ENCODE peak calls at places on chromosomes 11 and 22, in ten cellular contexts. N is Peyer's patch, X is thoracic aorta, G is astrocyte of the cerebellum, L is ovary, P is neural crest cell, F is A549, D is PC-3, W is endothelial cell, M is natural killer cell. Y is an unnamed sample.

GRCh38 chr11:6362185-6362867 is 27.9 kb upstream of the SMPD1 start:
- DNase-seq in X (peak; percentile 90), W (no peak), D (no peak), N (no peak), F (no peak), L (no peak), G (no peak), M (no peak), P (no peak), Y (no peak)

GRCh38 chr11:61598886-61599868 is 18.3 kb upstream of the SYT7 start:
- DNase-seq in X (no peak), N (no peak), G (peak; percentile 11), D (peak; percentile 44), M (no peak), F (no peak), W (no peak), P (no peak), L (peak; percentile 58), Y (no peak)

GRCh38 chr11:99229544-99229943 is 208.8 kb downstream of the CNTN5 start:
- DNase-seq in G (no peak), X (no peak), L (no peak), F (no peak), P (no peak), D (no peak), W (no peak), M (no peak), N (no peak), Y (no peak)

GRCh38 chr11:124793466-124794278 is 6.5 kb downstream of the MSANTD2 start:
- DNase-seq in M (no peak), L (no peak), D (peak; percentile 82), F (peak; percentile 40), X (no peak), N (no peak), P (no peak), W (peak; percentile 35), G (peak; percentile 23), Y (peak; percentile 53)

GRCh38 chr11:45054956-45055355 is 91.5 kb upstream of the PRDM11 start:
- DNase-seq in M (no peak), W (no peak), F (no peak), D (no peak), P (no peak), X (no peak), G (no peak), L (no peak), N (no peak), Y (no peak)

GRCh38 chr11:75195164-75195962 is 44.5 kb downstream of the SLCO2B1 start:
- DNase-seq in W (no peak), M (no peak), P (no peak), G (no peak), L (no peak), X (no peak), D (no peak), F (no peak), N (no peak), Y (no peak)

GRCh38 chr11:128776434-128777284 is 82.8 kb downstream of the FLI1 start:
- DNase-seq in X (no peak), N (no peak), L (peak; percentile 57), W (peak; percentile 49), M (no peak), D (peak; percentile 47), P (peak; percentile 70), G (no peak), F (peak; percentile 41), Y (peak; percentile 65)

GRCh38 chr11:126162286-126163030 is 49.0 kb downstream of the RPUSD4 start:
- DNase-seq in X (no peak), P (no peak), F (no peak), D (no peak), W (no peak), N (no peak), M (no peak), G (no peak), L (no peak), Y (no peak)

GRCh38 chr11:104003491-104003890 is 32.9 kb upstream of the DDI1 start:
- DNase-seq in L (no peak), X (no peak), D (no peak), M (no peak), G (peak; percentile 73), F (no peak), N (no peak), W (no peak), P (no peak), Y (no peak)

GRCh38 chr11:76763573-76764348 is 19.4 kb upstream of the TSKU start:
- DNase-seq in P (no peak), X (no peak), F (no peak), W (no peak), G (peak; percentile 96), L (no peak), M (no peak), N (no peak), D (peak; percentile 47), Y (no peak)

GRCh38 chr22:37053310-37054077 is 2.0 kb downstream of the KCTD17 start:
- DNase-seq in X (no peak), D (no peak), L (no peak), M (no peak), F (no peak), P (no peak), W (no peak), G (no peak), N (no peak), Y (no peak)

DNA sequence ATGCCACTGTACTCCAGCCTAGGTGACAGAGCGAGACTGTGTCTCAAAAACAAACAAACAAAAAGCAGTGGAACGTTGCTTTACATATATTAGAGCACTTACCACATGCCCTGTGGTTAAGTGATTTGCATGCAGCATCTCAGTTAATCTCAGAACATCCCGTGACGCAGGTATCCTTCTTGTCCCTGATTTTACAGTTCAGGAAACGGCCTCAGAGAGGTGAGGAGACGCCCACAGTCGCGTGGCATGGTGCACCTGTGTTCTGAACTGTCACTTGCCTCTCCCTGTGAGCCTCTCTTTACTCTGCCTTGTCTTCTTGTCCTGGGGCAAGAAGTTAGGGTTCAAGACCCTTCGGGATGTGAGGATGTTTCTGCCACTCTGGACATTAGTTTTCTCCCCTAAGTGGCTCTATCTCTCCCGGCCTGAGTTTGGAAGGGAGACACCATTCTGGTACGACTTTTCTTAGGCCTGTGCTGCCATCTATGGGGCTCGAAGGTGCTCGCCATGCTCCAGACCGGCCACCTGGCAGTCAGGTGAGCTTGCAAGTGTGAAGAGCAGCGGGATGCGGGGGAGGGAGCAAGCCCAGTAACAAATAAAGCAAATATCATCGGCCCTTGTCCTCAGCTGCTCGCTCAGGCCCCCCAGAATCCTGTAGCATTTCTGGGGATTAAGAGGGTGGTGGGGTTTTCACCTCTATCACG is 25.6 kb downstream of the YWHAH start:
- DNase-seq in N (peak; percentile 80), G (peak; percentile 44), W (peak; percentile 63), M (peak; percentile 36), X (no peak), P (peak; percentile 30), F (peak; percentile 69), L (peak; percentile 69), D (peak; percentile 78), Y (peak; percentile 85)
- TF ChIP-seq CTCF in N (peak; percentile 83), G (peak; percentile 79), W (no peak), M (no peak), X (no peak), P (peak; percentile 61), F (peak; percentile 39), L (peak; percentile 37), D (peak; percentile 69), Y (peak; percentile 69)

GRCh38 chr11:16252373-16252772 is 104.0 kb downstream of the SOX6 start:
- DNase-seq in N (no peak), L (no peak), F (peak; percentile 3), P (no peak), D (peak; percentile 16), M (no peak), G (no peak), W (no peak), X (no peak), Y (no peak)
- TF ChIP-seq CTCF in N (peak; percentile 28), L (no peak), F (no peak), P (peak; percentile 53), D (no peak), M (no peak), G (peak; percentile 43), W (peak; percentile 65), X (no peak), Y (no peak)

GRCh38 chr11:121422675-121423074 is 29.4 kb upstream of the SORL1 start:
- DNase-seq in P (no peak), L (no peak), X (no peak), G (no peak), F (no peak), M (no peak), W (no peak), D (no peak), N (no peak), Y (no peak)

GRCh38 chr11:121431820-121432526 is 20.1 kb upstream of the SORL1 start:
- DNase-seq in N (no peak), P (no peak), F (no peak), X (no peak), W (no peak), G (no peak), M (no peak), L (no peak), D (no peak), Y (no peak)

GRCh38 chr11:121425818-121426217 is 26.3 kb upstream of the SORL1 start:
- DNase-seq in X (no peak), N (no peak), L (no peak), F (no peak), P (no peak), G (no peak), W (no peak), M (no peak), D (no peak), Y (no peak)

GRCh38 chr11:121429556-121429955 is 22.6 kb upstream of the SORL1 start:
- DNase-seq in G (no peak), D (no peak), L (no peak), P (no peak), X (no peak), W (no peak), N (no peak), F (no peak), M (no peak), Y (no peak)

DNA sequence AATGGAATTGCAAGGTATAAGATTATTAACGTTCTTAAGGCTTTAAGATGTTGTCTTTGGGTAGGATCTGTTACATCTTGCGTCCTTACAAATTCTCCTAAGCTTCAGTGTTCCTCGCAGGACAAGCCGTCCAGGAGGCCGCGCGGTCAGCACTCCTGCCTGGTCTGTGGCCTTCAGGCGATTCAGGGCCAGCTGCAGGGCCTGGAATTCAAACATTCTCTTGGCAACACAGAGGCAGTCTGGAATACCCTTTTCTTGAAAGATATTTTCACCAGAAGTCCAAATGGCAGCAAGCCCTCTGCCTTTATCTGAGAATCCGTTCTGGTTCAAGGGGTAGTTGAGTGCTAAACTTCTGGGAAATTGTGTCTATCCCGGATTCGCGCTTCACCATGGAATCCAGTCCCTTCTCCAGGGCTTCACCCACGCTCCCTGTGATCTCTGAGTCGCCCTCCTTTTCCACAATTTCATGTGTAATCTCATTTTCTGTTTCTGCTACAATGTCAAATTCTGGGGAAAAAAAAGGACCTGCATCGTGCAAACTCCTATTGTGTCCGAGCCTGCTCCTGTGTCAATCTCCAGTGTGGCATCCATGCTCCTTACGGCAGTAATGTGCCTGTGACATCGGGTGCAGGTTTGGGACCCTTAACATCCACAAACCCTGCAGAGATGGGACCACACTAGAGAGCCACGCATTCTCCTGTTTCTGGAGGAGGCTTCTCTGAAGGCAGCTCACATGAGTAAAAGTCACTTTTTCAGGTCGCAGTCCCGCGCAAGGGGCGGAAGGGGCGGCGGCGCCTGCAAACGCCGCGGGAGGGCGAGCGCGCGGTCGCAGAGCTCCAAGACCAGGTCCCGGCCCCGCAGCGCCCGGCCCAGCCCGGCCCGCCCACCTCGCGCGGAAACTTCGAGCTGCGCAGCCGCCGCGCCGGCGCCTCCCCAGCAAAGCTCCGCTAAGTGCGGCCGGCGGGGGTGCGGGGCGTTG is 25.3 kb upstream of the SORL1 start:
- DNase-seq in M (peak; percentile 51), W (peak; percentile 60), L (peak; percentile 54), X (no peak), G (no peak), D (peak; percentile 43), P (peak; percentile 26), N (peak; percentile 75), F (peak; percentile 13), Y (no peak)
- TF ChIP-seq CTCF in M (no peak), W (no peak), L (no peak), X (peak; percentile 13), G (no peak), D (no peak), P (peak; percentile 22), N (peak; percentile 28), F (no peak), Y (peak; percentile 43)

GRCh38 chr11:40130427-40130826 is 1329.0 kb downstream of the LRRC4C start:
- DNase-seq in W (peak; percentile 3), N (no peak), L (no peak), M (no peak), G (no peak), X (no peak), D (peak; percentile 6), F (no peak), P (no peak), Y (no peak)
- TF ChIP-seq CTCF in W (no peak), N (no peak), L (no peak), M (no peak), G (peak; percentile 29), X (no peak), D (peak; percentile 35), F (no peak), P (peak; percentile 48), Y (peak; percentile 23)